ENCODE peak calls at places on chromosomes 11 and 22, in ten cellular contexts. H is NCI-H146; X is SHP77; J is activated CD4-positive, alpha-beta memory T cell treated with anti-CD3 and anti-CD28 coated beads for 36 hours; K is testis; E is activated naive CD4-positive, alpha-beta T cell; O is T-helper 2 cell; B is stimulated activated CD4-positive, alpha-beta T cell treated with anti-CD3 and anti-CD28 coated beads, Interleukin-15, amount 100 ng/mL, for 24 hours; F is germinal center; L is AG10803. M is an unnamed sample.

GRCh38 chr11:76365038-76365679 is 15.8 kb downstream of the THAP12 start:
- DNase-seq in H (no peak), X (no peak), J (no peak), K (peak), E (no peak), O (no peak), B (no peak), F (no peak), L (no peak), M (no peak)

GRCh38 chr11:14312736-14313438 is 46.1 kb downstream of the RRAS2 start:
- DNase-seq in H (no peak), X (no peak), J (no peak), K (no peak), E (no peak), O (no peak), B (no peak), F (no peak), L (peak), M (no peak)

GRCh38 chr11:2389344-2390026 is 11.1 kb upstream of the TSSC4 start:
- DNase-seq in H (no peak), X (no peak), J (no peak), K (no peak), E (no peak), O (no peak), B (no peak), F (no peak), L (no peak), M (no peak)

GRCh38 chr22:39537981-39538380 is 5.4 kb upstream of the RPS19BP1 start:
- DNase-seq in H (no peak), X (no peak), J (no peak), K (no peak), E (no peak), O (no peak), B (no peak), F (no peak), L (no peak), M (no peak)

GRCh38 chr11:13003726-13004493 is 5.2 kb upstream of the RASSF10 start:
- DNase-seq in H (no peak), X (no peak), J (no peak), K (no peak), E (no peak), O (no peak), B (no peak), F (no peak), L (no peak), M (no peak)

GRCh38 chr11:62593434-62594044 is 2.2 kb upstream of the TUT1 start:
- DNase-seq in H (peak), X (peak), J (peak), K (peak), E (peak), O (peak), B (peak), F (peak), L (peak), M (peak)

GRCh38 chr11:19076744-19077589 is 16.4 kb upstream of the MRGPRX2 start:
- DNase-seq in H (peak), X (no peak), J (peak), K (peak), E (peak), O (peak), B (peak), F (peak), L (peak), M (no peak)

GRCh38 chr22:35678836-35679235 is 30.6 kb downstream of the APOL6 start:
- DNase-seq in H (no peak), X (no peak), J (no peak), K (no peak), E (no peak), O (no peak), B (no peak), F (no peak), L (no peak), M (no peak)

GRCh38 chr11:119617343-119617713 is 111.7 kb downstream of the NECTIN1 start:
- DNase-seq in H (no peak), X (no peak), J (no peak), K (no peak), E (no peak), O (no peak), B (no peak), F (no peak), L (peak), M (no peak)

GRCh38 chr11:95500466-95500865 is 269.5 kb upstream of the SESN3 start:
- DNase-seq in H (no peak), X (no peak), J (no peak), K (no peak), E (no peak), O (no peak), B (no peak), F (no peak), L (no peak), M (no peak)

GRCh38 chr11:63763506-63764200 is 4.9 kb downstream of the ZFTA start:
- DNase-seq in H (no peak), X (no peak), J (no peak), K (no peak), E (no peak), O (no peak), B (no peak), F (no peak), L (no peak), M (no peak)

GRCh38 chr11:69442807-69443137 is 38.7 kb upstream of the LINC01488 start:
- DNase-seq in H (no peak), X (no peak), J (no peak), K (peak), E (no peak), O (no peak), B (no peak), F (no peak), L (peak), M (no peak)

GRCh38 chr11:73175551-73176144 is 33.5 kb upstream of the FCHSD2 start:
- DNase-seq in H (no peak), X (no peak), J (no peak), K (peak), E (no peak), O (no peak), B (no peak), F (no peak), L (no peak), M (no peak)

GRCh38 chr11:57294225-57295131 is 30.3 kb downstream of the TNKS1BP1 start:
- DNase-seq in H (no peak), X (peak), J (no peak), K (peak), E (no peak), O (no peak), B (no peak), F (no peak), L (peak), M (no peak)

GRCh38 chr11:94700631-94701030 is 67.5 kb upstream of the AMOTL1 start:
- DNase-seq in H (no peak), X (no peak), J (no peak), K (no peak), E (no peak), O (no peak), B (no peak), F (no peak), L (no peak), M (no peak)

GRCh38 chr22:37455896-37456295 is 28.6 kb upstream of the ELFN2 start:
- DNase-seq in H (no peak), X (no peak), J (no peak), K (no peak), E (no peak), O (no peak), B (no peak), F (no peak), L (no peak), M (no peak)

GRCh38 chr22:27880778-27881394 is 38.2 kb downstream of the PITPNB start:
- DNase-seq in H (peak), X (peak), J (no peak), K (peak), E (no peak), O (peak), B (no peak), F (peak), L (peak), M (no peak)

GRCh38 chr11:68990995-68991780 is 10.4 kb upstream of the MRGPRD start:
- DNase-seq in H (no peak), X (no peak), J (peak), K (no peak), E (no peak), O (no peak), B (no peak), F (no peak), L (no peak), M (no peak)

GRCh38 chr11:43504316-43504950 is 145.7 kb downstream of the TTC17 start:
- DNase-seq in H (peak), X (peak), J (peak), K (peak), E (no peak), O (peak), B (no peak), F (no peak), L (peak), M (no peak)